ENCODE peak calls at places on chromosomes 1 and 21, in four cellular contexts. F is GM23338, Z is prostate gland, N is GM12878. Q is an unnamed sample. For H3K4me1, the result is how much of the 10 kb centered on the place peaks cover.

GRCh38 chr1:26786437-26787380 is 1.0 kb upstream of the PIGV start:
- DNase-seq in F (peak), Z (peak), N (no peak), Q (peak)

GRCh38 chr1:9095818-9096217 is 26.4 kb upstream of the SLC2A5 start:
- DNase-seq in F (no peak), Z (no peak), N (no peak), Q (no peak)

GRCh38 chr1:37814257-37814656 is 6.2 kb upstream of the YRDC start:
- DNase-seq in F (no peak), Z (no peak), N (no peak), Q (no peak)

GRCh38 chr1:6726253-6726652 is 24.6 kb upstream of the DNAJC11 start:
- DNase-seq in F (no peak), Z (no peak), N (no peak), Q (no peak)

GRCh38 chr1:38029081-38029681 is 16.6 kb downstream of the UTP11 start:
- DNase-seq in F (peak), Z (no peak), N (no peak), Q (no peak)

GRCh38 chr21:25636727-25637126 is 2.3 kb upstream of the JAM2 start:
- DNase-seq in F (no peak), Z (no peak), N (no peak), Q (no peak)

GRCh38 chr1:162892916-162893714 is 32.1 kb upstream of the CCDC190 start:
- DNase-seq in F (peak), Z (no peak), N (no peak), Q (no peak)

GRCh38 chr1:152436593-152437338 is 22.7 kb upstream of the CRNN start:
- DNase-seq in F (no peak), Z (no peak), N (no peak), Q (peak)

GRCh38 chr1:6446665-6447015 is 19.3 kb downstream of the TNFRSF25 start:
- DNase-seq in F (no peak), Z (no peak), N (no peak), Q (no peak)

GRCh38 chr1:6209661-6210605 is 4.0 kb downstream of the RNF207 start:
- DNase-seq in F (peak), Z (no peak), N (no peak), Q (no peak)

GRCh38 chr1:228445867-228446584 is 29.4 kb upstream of the TRIM17 start:
- DNase-seq in F (peak), Z (no peak), N (no peak), Q (no peak)

GRCh38 chr1:3312894-3313578 is 141.4 kb upstream of the ARHGEF16 start:
- DNase-seq in F (peak), Z (peak), N (no peak), Q (peak)

GRCh38 chr1:9293512-9294439 is 1.1 kb downstream of the SPSB1 start:
- DNase-seq in F (peak), Z (no peak), N (no peak), Q (no peak)

GRCh38 chr1:4371849-4372248 is 282.6 kb upstream of the AJAP1 start:
- DNase-seq in F (no peak), Z (no peak), N (no peak), Q (no peak)

GRCh38 chr1:14340244-14340800 is 258.2 kb upstream of the KAZN start:
- DNase-seq in F (no peak), Z (no peak), N (no peak), Q (no peak)

GRCh38 chr1:31931241-31932225 is 6.6 kb downstream of the PTP4A2 start:
- DNase-seq in F (peak), Z (no peak), N (no peak), Q (no peak)

GRCh38 chr1:12614402-12615165 is 3.4 kb downstream of the DHRS3 start:
- DNase-seq in F (no peak), Z (no peak), N (no peak), Q (no peak)

GRCh38 chr1:225919906-225920305 is 4.1 kb downstream of the PYCR2 start:
- DNase-seq in F (no peak), Z (peak), N (peak), Q (no peak)
- TF ChIP-seq POLR2AphosphoS5 in F (no peak), Z (peak), N (no peak), Q (no peak)

GRCh38 chr1:204286323-204286714 is 72.5 kb upstream of the GOLT1A start:
- DNase-seq in F (no peak), Z (no peak), N (no peak), Q (no peak)
- H3K4me1 ChIP-seq in F (under half), Z (under half), N (under half), Q (under half)

DNA sequence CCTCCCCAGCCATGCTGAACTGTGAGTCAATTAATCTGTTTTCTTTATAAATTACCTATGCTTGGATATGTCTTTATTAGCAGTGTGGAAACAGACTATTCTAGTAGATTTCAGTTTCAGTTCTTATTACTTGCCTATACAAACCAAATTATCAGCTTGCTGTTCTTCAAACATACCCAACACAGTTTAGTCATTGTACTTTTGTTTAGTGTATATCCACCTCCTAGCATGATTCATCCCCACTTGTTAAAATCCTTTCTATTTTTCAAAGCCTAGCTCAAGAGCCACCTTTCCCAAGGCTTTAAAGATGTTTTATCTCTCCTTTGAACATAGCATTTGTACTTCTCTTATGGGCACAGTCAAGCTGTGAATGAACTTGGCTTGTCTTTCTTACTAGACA is 195.6 kb upstream of the ZRANB2 start:
- DNase-seq in F (no peak), Z (no peak), N (no peak), Q (no peak)
- H3K4me3 ChIP-seq in F (no peak), Z (no peak), N (no peak), Q (no peak)

DNA sequence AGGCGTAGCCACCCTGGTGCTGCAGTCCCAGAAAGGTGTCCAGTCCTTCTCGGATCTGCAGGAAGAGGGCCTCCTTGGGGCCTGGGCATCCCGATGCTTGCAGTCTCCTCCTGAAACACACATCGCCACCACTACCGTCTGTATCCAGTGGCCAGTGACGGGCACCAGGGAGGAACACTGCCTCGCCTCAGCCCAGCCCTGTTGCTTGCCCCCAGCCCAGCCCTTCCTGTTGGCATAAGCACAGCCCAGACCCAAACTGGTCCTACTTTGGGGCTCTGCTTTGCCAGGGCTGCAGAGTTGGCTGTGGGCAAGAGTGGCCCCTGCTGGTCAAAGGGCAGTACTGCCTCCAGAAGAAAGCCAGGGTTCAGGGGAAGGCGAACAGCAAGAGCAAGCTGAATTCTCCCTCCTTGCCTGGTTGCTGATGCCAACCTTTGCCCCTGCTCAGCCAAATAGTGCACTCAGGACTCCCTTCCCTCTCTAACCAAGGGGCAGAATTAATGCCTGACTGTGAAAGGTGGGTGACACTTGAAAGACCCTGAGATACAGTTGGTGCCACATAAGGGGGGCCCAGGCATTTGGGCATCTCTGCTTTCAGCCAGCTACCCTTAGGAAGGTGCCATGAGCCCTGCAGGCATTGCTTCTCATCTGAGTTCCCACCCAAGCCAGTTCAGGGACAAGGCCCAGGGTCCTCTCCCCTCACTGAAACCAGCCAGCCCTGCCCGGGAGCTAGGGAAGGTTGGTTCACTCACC is 11.1 kb upstream of the ARHGEF2 start:
- DNase-seq in F (peak), Z (peak), N (no peak), Q (peak)
- TF ChIP-seq POLR2AphosphoS5 in F (no peak), Z (peak), N (no peak), Q (peak)

GRCh38 chr1:25564777-25565176 is 21.4 kb downstream of the LDLRAP1 start:
- DNase-seq in F (no peak), Z (no peak), N (no peak), Q (no peak)
- H3K4me1 ChIP-seq in F (under half), Z (half or more), N (under half), Q (under half)

GRCh38 chr1:67840449-67840848 is 7.2 kb upstream of the GNG12 start:
- DNase-seq in F (peak), Z (no peak), N (no peak), Q (no peak)
- H3K4me3 ChIP-seq in F (peak), Z (no peak), N (no peak), Q (no peak)

DNA sequence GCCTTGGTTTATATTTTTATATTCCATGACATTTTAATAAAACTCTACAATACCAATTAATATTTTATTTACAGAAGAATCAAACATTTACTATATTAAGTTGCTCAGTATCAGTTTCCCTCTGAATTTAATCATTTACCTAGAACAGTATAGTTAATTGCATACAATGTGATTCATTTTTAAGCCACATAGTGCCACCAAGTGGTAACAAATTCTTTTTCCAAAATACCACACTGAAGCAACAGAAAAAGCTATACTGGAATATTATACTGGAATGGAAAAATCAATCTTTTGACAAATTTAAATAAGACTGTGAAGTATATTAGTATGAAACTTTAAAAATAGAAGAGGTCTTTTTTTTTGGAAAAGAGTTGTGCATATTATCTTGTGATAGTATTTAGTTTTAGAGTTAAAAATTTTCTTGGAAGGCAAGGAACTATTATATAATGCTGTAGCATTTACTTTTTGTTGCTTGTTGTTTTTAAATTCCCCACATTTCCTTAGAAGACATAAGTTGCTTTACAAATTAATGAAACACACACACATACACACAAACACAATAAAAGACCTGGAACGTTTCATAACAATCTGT is 57.3 kb downstream of the ZNF644 start:
- DNase-seq in F (peak), Z (no peak), N (no peak), Q (no peak)
- TF ChIP-seq POLR2AphosphoS5 in F (no peak), Z (no peak), N (no peak), Q (no peak)

GRCh38 chr1:236524142-236524891 is 535 bp downstream of the LGALS8 start:
- DNase-seq in F (peak), Z (peak), N (peak), Q (no peak)
- H3K4me1 ChIP-seq in F (under half), Z (under half), N (under half), Q (under half)

GRCh38 chr1:150008699-150009098 is 1.8 kb downstream of the OTUD7B start:
- DNase-seq in F (no peak), Z (no peak), N (no peak), Q (no peak)

GRCh38 chr1:150009604-150010387 is 730 bp downstream of the OTUD7B start:
- DNase-seq in F (peak), Z (peak), N (no peak), Q (no peak)

GRCh38 chr1:150005606-150006005 is 4.9 kb downstream of the OTUD7B start:
- DNase-seq in F (no peak), Z (no peak), N (no peak), Q (no peak)

GRCh38 chr1:150003826-150004225 is 6.7 kb downstream of the OTUD7B start:
- DNase-seq in F (no peak), Z (no peak), N (no peak), Q (no peak)

GRCh38 chr1:150006881-150007401 is 3.6 kb downstream of the OTUD7B start:
- DNase-seq in F (no peak), Z (no peak), N (no peak), Q (no peak)
- H3K4me3 ChIP-seq in F (no peak), Z (no peak), N (no peak), Q (peak)